ENCODE peak calls at places on chromosomes 2 and 18, in nine cellular contexts. Z is prostate gland, B is suprapubic skin, V is cardiac muscle cell, P is lung, G is thoracic aorta, K is psoas muscle, C is aorta, N is body of pancreas. R is an unnamed sample.

GRCh38 chr2:65172994-65173790 is 43.3 kb upstream of the RAB1A start:
- DNase-seq in Z (no peak), B (no peak), V (no peak), P (no peak), G (no peak), K (no peak), C (no peak), N (no peak), R (no peak)

GRCh38 chr2:134295441-134295840 is 41.6 kb downstream of the MGAT5 start:
- DNase-seq in Z (no peak), B (no peak), V (no peak), P (no peak), G (no peak), K (no peak), C (no peak), N (no peak), R (no peak)

GRCh38 chr2:136206613-136207012 is 88.7 kb upstream of the CXCR4 start:
- DNase-seq in Z (no peak), B (no peak), V (no peak), P (no peak), G (no peak), K (no peak), C (no peak), N (no peak), R (peak; percentile 77)

GRCh38 chr2:29628078-29628765 is 293.2 kb downstream of the ALK start:
- DNase-seq in Z (no peak), B (no peak), V (peak; percentile 19), P (no peak), G (no peak), K (no peak), C (no peak), N (no peak), R (no peak)

GRCh38 chr2:43178602-43179542 is 47.5 kb downstream of the ZFP36L2 start:
- DNase-seq in Z (peak; percentile 81), B (peak; percentile 93), V (peak; percentile 91), P (peak; percentile 68), G (peak; percentile 57), K (peak; percentile 88), C (peak; percentile 89), N (peak; percentile 82), R (peak; percentile 86)

GRCh38 chr2:138780451-138780880 is 276 bp upstream of the NXPH2 start:
- DNase-seq in Z (no peak), B (no peak), V (no peak), P (no peak), G (no peak), K (no peak), C (no peak), N (no peak), R (no peak)

GRCh38 chr2:44542520-44542919 is 180.8 kb downstream of the CAMKMT start:
- DNase-seq in Z (no peak), B (no peak), V (no peak), P (no peak), G (no peak), K (no peak), C (no peak), N (no peak), R (no peak)

GRCh38 chr2:52695731-52696130 is 1071.9 kb upstream of the CHAC2 start:
- DNase-seq in Z (no peak), B (no peak), V (no peak), P (no peak), G (no peak), K (no peak), C (no peak), N (no peak), R (no peak)

GRCh38 chr2:187310696-187311095 is 137.4 kb downstream of the CALCRL start:
- DNase-seq in Z (no peak), B (no peak), V (peak; percentile 46), P (no peak), G (no peak), K (no peak), C (no peak), N (no peak), R (no peak)

GRCh38 chr18:45837283-45838070 is 12.0 kb downstream of the SIGLEC15 start:
- DNase-seq in Z (no peak), B (no peak), V (peak; percentile 64), P (no peak), G (no peak), K (peak; percentile 44), C (peak; percentile 89), N (peak; percentile 36), R (peak; percentile 32)

GRCh38 chr2:144515694-144516416 is 4.1 kb downstream of the ZEB2 start:
- DNase-seq in Z (no peak), B (no peak), V (peak; percentile 80), P (no peak), G (no peak), K (peak; percentile 50), C (peak; percentile 87), N (no peak), R (no peak)

GRCh38 chr2:118202707-118203303 is 114.5 kb downstream of the INSIG2 start:
- DNase-seq in Z (no peak), B (no peak), V (peak; percentile 65), P (peak; percentile 36), G (no peak), K (peak; percentile 26), C (no peak), N (peak; percentile 45), R (peak; percentile 46)

GRCh38 chr18:74353169-74353775 is 37.6 kb downstream of the C18orf63 start:
- DNase-seq in Z (peak; percentile 60), B (no peak), V (peak; percentile 87), P (peak; percentile 47), G (peak; percentile 26), K (no peak), C (no peak), N (peak; percentile 66), R (peak; percentile 67)

GRCh38 chr2:192333642-192334041 is 138.9 kb upstream of the TMEFF2 start:
- DNase-seq in Z (no peak), B (no peak), V (no peak), P (no peak), G (no peak), K (no peak), C (no peak), N (no peak), R (no peak)

DNA sequence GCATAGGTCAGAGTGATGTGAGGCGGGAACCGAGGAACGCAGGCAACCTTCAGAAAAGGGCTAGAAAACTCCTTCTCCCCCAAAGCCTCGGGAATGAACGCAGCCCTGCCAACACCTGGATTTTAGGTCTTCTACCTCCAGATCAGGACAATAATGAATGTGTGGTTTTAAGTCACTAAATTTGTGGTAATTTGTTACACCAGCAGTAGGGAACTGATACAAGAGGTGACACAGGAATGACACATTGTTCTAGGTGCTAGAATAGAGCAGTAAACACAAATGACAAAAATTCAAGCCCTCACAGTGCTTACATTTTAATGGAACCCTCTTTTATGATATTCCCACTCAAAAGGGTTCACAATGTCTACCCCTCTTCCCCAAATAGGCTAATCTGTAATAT is 39.2 kb upstream of the EML4 start:
- DNase-seq in Z (no peak), B (no peak), V (no peak), P (no peak), G (no peak), K (no peak), C (no peak), N (no peak), R (no peak)
- H3K9me3 ChIP-seq in Z (no peaks in the 10 kb centered on the region), B (no peaks in the 10 kb centered on the region), V (no peaks in the 10 kb centered on the region), P (no peaks in the 10 kb centered on the region), G (no peaks in the 10 kb centered on the region), K (no peaks in the 10 kb centered on the region), C (no peaks in the 10 kb centered on the region), N (no peaks in the 10 kb centered on the region), R (no peaks in the 10 kb centered on the region)

GRCh38 chr18:78927616-78928015 is 52.0 kb upstream of the SALL3 start:
- DNase-seq in Z (no peak), B (no peak), V (no peak), P (no peak), G (no peak), K (no peak), C (no peak), N (no peak), R (no peak)

GRCh38 chr18:78928076-78928475 is 51.5 kb upstream of the SALL3 start:
- DNase-seq in Z (no peak), B (peak; percentile 56), V (no peak), P (no peak), G (no peak), K (no peak), C (no peak), N (no peak), R (no peak)

GRCh38 chr18:78932281-78932680 is 47.3 kb upstream of the SALL3 start:
- DNase-seq in Z (no peak), B (peak; percentile 49), V (no peak), P (no peak), G (no peak), K (no peak), C (no peak), N (no peak), R (no peak)

GRCh38 chr18:78927156-78927555 is 52.5 kb upstream of the SALL3 start:
- DNase-seq in Z (no peak), B (peak; percentile 49), V (no peak), P (no peak), G (no peak), K (no peak), C (no peak), N (no peak), R (no peak)

GRCh38 chr18:78929502-78929901 is 50.1 kb upstream of the SALL3 start:
- DNase-seq in Z (no peak), B (peak; percentile 44), V (no peak), P (no peak), G (no peak), K (no peak), C (no peak), N (no peak), R (no peak)
- H3K9me3 ChIP-seq in Z (no peaks in the 10 kb centered on the region), B (no peaks in the 10 kb centered on the region), V (no peaks in the 10 kb centered on the region), P (peaks cover 6% of the 10 kb centered on the region), G (no peaks in the 10 kb centered on the region), K (no peaks in the 10 kb centered on the region), C (no peaks in the 10 kb centered on the region), N (no peaks in the 10 kb centered on the region), R (no peaks in the 10 kb centered on the region)

DNA sequence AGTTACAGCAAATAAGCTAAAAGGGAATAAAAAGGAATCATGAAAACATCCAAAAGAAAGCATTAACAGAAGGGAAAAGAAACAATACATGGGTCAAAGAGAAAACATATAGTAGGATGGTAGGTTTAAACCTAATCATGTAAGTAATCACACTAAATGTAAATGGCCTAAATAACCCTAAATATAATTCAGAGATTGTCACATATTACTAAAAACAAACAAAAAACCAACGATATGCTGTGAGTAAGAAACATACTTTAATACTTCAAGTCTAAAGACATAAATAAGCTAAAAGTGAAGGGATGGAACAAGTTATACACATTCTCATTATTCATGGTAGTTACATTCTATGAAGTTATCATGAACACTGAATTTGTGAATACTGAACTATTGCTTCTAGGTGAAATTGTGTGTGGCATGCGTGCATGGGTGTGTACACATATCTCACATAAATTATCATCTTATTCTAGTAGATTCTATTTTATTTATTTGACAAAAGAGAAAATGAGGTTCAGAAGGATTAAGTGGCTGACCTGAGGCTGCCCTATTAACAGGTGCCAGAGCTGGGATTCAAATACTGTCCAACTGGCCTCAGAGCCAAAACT is 170.9 kb downstream of the SEPTIN10 start:
- DNase-seq in Z (no peak), B (no peak), V (no peak), P (no peak), G (no peak), K (no peak), C (no peak), N (no peak), R (no peak)
- H3K9me3 ChIP-seq in Z (no peaks in the 10 kb centered on the region), B (peaks cover 10% of the 10 kb centered on the region), V (no peaks in the 10 kb centered on the region), P (peaks cover 4% of the 10 kb centered on the region), G (peaks cover 7% of the 10 kb centered on the region), K (peaks cover 18% of the 10 kb centered on the region), C (no peaks in the 10 kb centered on the region), N (no peaks in the 10 kb centered on the region), R (no peaks in the 10 kb centered on the region)

DNA sequence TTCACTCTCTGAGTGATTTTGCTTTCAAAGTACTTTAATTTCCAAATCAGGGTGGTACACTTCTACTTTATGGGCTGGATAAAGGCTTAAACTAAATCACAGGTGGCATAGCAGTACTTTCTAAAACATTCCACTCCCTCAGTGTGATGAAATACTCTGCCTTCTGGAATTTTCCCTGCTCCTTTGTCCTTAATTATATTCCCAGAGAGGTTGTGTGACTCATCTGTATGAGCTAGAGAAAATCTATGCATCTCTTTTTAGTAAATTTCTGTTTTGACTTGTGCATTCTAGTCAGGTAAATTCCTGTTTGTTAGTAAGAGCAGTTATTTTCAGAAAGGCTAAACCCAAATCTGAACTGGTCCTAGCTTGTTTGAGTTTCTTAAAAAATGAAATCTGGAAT is 29.0 kb upstream of the PLA2R1 start:
- DNase-seq in Z (no peak), B (no peak), V (peak; percentile 50), P (no peak), G (no peak), K (no peak), C (no peak), N (no peak), R (no peak)
- H3K9me3 ChIP-seq in Z (no peaks in the 10 kb centered on the region), B (peaks cover 25% of the 10 kb centered on the region), V (peaks cover 7% of the 10 kb centered on the region), P (peaks cover 24% of the 10 kb centered on the region), G (peaks cover 50% of the 10 kb centered on the region), K (peaks cover 44% of the 10 kb centered on the region), C (peaks cover 17% of the 10 kb centered on the region), N (no peaks in the 10 kb centered on the region), R (no peaks in the 10 kb centered on the region)